ENCODE peak calls at places on chromosome 7, in six cellular contexts. Y is tibial nerve, U is H1, P is ovary, E is stomach, Z is sigmoid colon. K is an unnamed sample.

GRCh38 chr7:130957722-130958360 is 223.8 kb upstream of the KLF14 start:
- DNase-seq in Y (no peak), U (no peak), P (no peak), E (no peak), Z (no peak), K (no peak)

GRCh38 chr7:93715234-93715633 is 140.7 kb upstream of the CALCR start:
- DNase-seq in Y (peak; percentile 24), U (peak; percentile 74), P (peak; percentile 50), E (peak; percentile 37), Z (no peak), K (peak; percentile 18)

GRCh38 chr7:74291535-74291934 is 2.3 kb downstream of the CLIP2 start:
- DNase-seq in Y (no peak), U (no peak), P (no peak), E (no peak), Z (no peak), K (no peak)

GRCh38 chr7:131039836-131040235 is 287.8 kb upstream of the MKLN1 start:
- DNase-seq in Y (no peak), U (no peak), P (no peak), E (no peak), Z (no peak), K (no peak)

GRCh38 chr7:14747701-14748100 is 154.8 kb downstream of the DGKB start:
- DNase-seq in Y (no peak), U (no peak), P (no peak), E (no peak), Z (no peak), K (no peak)

GRCh38 chr7:152968003-152968402 is 208.5 kb downstream of the ACTR3B start:
- DNase-seq in Y (no peak), U (no peak), P (no peak), E (no peak), Z (no peak), K (no peak)

GRCh38 chr7:142389544-142389943 is 131.7 kb upstream of the PRSS58 start:
- DNase-seq in Y (no peak), U (no peak), P (no peak), E (no peak), Z (no peak), K (no peak)

GRCh38 chr7:107592361-107593024 is 12.4 kb downstream of the BCAP29 start:
- DNase-seq in Y (no peak), U (no peak), P (no peak), E (no peak), Z (no peak), K (no peak)

GRCh38 chr7:139044813-139045794 is 9.3 kb upstream of the ZC3HAV1L start:
- DNase-seq in Y (no peak), U (no peak), P (no peak), E (no peak), Z (no peak), K (no peak)

GRCh38 chr7:25407932-25408480 is 179.7 kb upstream of the NPVF start:
- DNase-seq in Y (no peak), U (no peak), P (no peak), E (no peak), Z (no peak), K (no peak)

GRCh38 chr7:96040250-96040772 is 268.0 kb downstream of the DYNC1I1 start:
- DNase-seq in Y (no peak), U (no peak), P (no peak), E (no peak), Z (no peak), K (no peak)

GRCh38 chr7:99788554-99788953 is 4.6 kb upstream of the CYP3A4 start:
- DNase-seq in Y (no peak), U (no peak), P (no peak), E (no peak), Z (no peak), K (no peak)

GRCh38 chr7:96734343-96734742 is 24.7 kb upstream of the SEM1 start:
- DNase-seq in Y (no peak), U (no peak), P (no peak), E (no peak), Z (no peak), K (no peak)

GRCh38 chr7:4801839-4802231 is 26.4 kb downstream of the AP5Z1 start:
- DNase-seq in Y (no peak), U (no peak), P (no peak), E (no peak), Z (no peak), K (no peak)

GRCh38 chr7:41699532-41699931 is 3.4 kb downstream of the INHBA start:
- DNase-seq in Y (no peak), U (peak; percentile 55), P (peak; percentile 43), E (no peak), Z (no peak), K (no peak)

GRCh38 chr7:1422512-1423265 is 36.6 kb downstream of the MICALL2 start:
- DNase-seq in Y (no peak), U (no peak), P (no peak), E (peak; percentile 35), Z (no peak), K (no peak)

GRCh38 chr7:33054261-33054964 is 8.2 kb downstream of the NT5C3A start:
- DNase-seq in Y (no peak), U (no peak), P (no peak), E (no peak), Z (no peak), K (no peak)

GRCh38 chr7:142549007-142549406 is 200.3 kb upstream of the PRSS1 start:
- DNase-seq in Y (no peak), U (no peak), P (no peak), E (no peak), Z (no peak), K (no peak)

GRCh38 chr7:117665393-117665792 is 185.6 kb downstream of the CFTR start:
- DNase-seq in Y (no peak), U (no peak), P (no peak), E (no peak), Z (no peak), K (no peak)

GRCh38 chr7:1142051-1142635 is 17.9 kb downstream of the ZFAND2A start:
- DNase-seq in Y (no peak), U (no peak), P (no peak), E (no peak), Z (no peak), K (no peak)

GRCh38 chr7:156580036-156580435 is 60.5 kb upstream of the RNF32 start:
- DNase-seq in Y (no peak), U (no peak), P (no peak), E (no peak), Z (no peak), K (no peak)

GRCh38 chr7:40621592-40621998 is 486.8 kb downstream of the SUGCT start:
- DNase-seq in Y (no peak), U (no peak), P (no peak), E (no peak), Z (no peak), K (no peak)

GRCh38 chr7:139682136-139683013 is 95.4 kb downstream of the HIPK2 start:
- DNase-seq in Y (no peak), U (no peak), P (no peak), E (no peak), Z (no peak), K (no peak)

GRCh38 chr7:150939052-150939810 is 38.9 kb downstream of the KCNH2 start:
- DNase-seq in Y (no peak), U (no peak), P (no peak), E (no peak), Z (peak; percentile 43), K (no peak)

GRCh38 chr7:141076377-141076776 is 2.5 kb downstream of the TMEM178B start:
- DNase-seq in Y (no peak), U (no peak), P (no peak), E (no peak), Z (no peak), K (no peak)

GRCh38 chr7:31145339-31145738 is 93.2 kb downstream of the ADCYAP1R1 start:
- DNase-seq in Y (no peak), U (no peak), P (no peak), E (no peak), Z (no peak), K (no peak)

GRCh38 chr7:31151849-31152248 is 99.7 kb downstream of the ADCYAP1R1 start:
- DNase-seq in Y (no peak), U (no peak), P (no peak), E (no peak), Z (no peak), K (no peak)

GRCh38 chr7:31146026-31146425 is 93.9 kb downstream of the ADCYAP1R1 start:
- DNase-seq in Y (no peak), U (no peak), P (no peak), E (no peak), Z (no peak), K (no peak)
- H3K36me3 ChIP-seq in Y (no peaks in the 10 kb centered on the region), U (no peaks in the 10 kb centered on the region), P (no peaks in the 10 kb centered on the region), E (no peaks in the 10 kb centered on the region), Z (no peaks in the 10 kb centered on the region), K (no peaks in the 10 kb centered on the region)

DNA sequence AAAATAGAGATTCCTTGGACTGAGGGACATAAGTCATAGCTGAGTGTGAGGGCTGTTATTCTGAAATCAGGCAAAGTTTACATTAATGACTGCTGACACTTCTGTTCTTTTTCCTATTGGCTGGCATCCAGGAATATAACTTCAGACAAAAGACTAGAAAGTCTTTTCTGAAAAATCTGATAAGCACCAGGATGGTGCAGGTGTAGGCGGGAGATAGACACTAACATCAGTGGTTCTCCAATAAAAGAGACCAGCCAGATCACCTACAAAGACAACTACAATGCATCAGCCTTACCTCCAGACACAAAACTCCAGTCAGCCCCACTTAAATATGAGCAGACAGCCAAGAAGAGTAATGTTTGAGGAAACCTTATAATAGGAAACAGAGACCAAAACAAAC is 168.3 kb upstream of the LRGUK start:
- DNase-seq in Y (no peak), U (no peak), P (no peak), E (no peak), Z (no peak), K (no peak)
- TF ChIP-seq EP300 in Y (no peak), U (no peak), P (no peak), E (no peak), Z (no peak), K (no peak)

GRCh38 chr7:70789481-70790214 is 342.3 kb upstream of the GALNT17 start:
- DNase-seq in Y (no peak), U (peak; percentile 46), P (no peak), E (no peak), Z (no peak), K (no peak)
- H3K36me3 ChIP-seq in Y (peaks cover 4% of the 10 kb centered on the region), U (peaks cover 72% of the 10 kb centered on the region), P (no peaks in the 10 kb centered on the region), E (peaks cover 80% of the 10 kb centered on the region), Z (peaks cover 35% of the 10 kb centered on the region), K (no peaks in the 10 kb centered on the region)

GRCh38 chr7:8121243-8121642 is 140.7 kb downstream of the ICA1 start:
- DNase-seq in Y (no peak), U (no peak), P (no peak), E (no peak), Z (no peak), K (no peak)

GRCh38 chr7:8117195-8117594 is 144.8 kb downstream of the ICA1 start:
- DNase-seq in Y (no peak), U (no peak), P (no peak), E (no peak), Z (no peak), K (no peak)

GRCh38 chr7:8120390-8121058 is 141.4 kb downstream of the ICA1 start:
- DNase-seq in Y (no peak), U (no peak), P (no peak), E (no peak), Z (no peak), K (no peak)

GRCh38 chr7:8115547-8116402 is 146.2 kb downstream of the ICA1 start:
- DNase-seq in Y (no peak), U (no peak), P (no peak), E (no peak), Z (no peak), K (no peak)

DNA sequence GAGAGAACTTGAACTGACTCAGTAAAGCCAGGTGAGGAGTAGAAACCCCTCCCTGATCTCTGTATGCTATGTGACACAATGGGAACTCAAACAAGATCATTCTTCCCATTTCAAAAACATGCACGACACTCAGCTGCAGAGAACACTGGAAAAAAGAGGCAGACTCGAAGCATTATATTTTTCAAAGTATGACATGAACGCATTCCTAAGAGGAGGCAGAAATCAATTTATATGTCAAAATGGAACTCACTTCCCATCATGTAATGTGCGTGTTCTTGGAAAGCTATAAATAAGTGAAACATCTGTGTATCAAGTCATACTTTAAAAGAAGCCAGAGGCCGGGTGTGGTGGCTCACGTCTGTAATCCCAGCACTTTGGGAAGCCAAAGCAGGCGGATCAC is 142.7 kb downstream of the ICA1 start:
- DNase-seq in Y (no peak), U (no peak), P (no peak), E (no peak), Z (no peak), K (no peak)
- TF ChIP-seq EP300 in Y (no peak), U (no peak), P (no peak), E (no peak), Z (no peak), K (no peak)

K was measured in transverse colon.